ENCODE peak calls at places on chromosomes 2 and 18, in nine cellular contexts. L, S, U, F, V, C, A, G and O are unnamed samples.

GRCh38 chr18:10245517-10246175 is 208.8 kb upstream of the APCDD1 start:
- DNase-seq in G (no peak), L (no peak), C (no peak), U (no peak), S (no peak), A (no peak), V (no peak), F (no peak), O (no peak)

GRCh38 chr2:20541651-20542050 is 94.8 kb downstream of the RHOB start:
- DNase-seq in L (no peak), A (no peak), G (no peak), F (no peak), C (no peak), S (peak; percentile 67), V (no peak), U (no peak), O (no peak)

GRCh38 chr2:15797231-15797945 is 143.0 kb upstream of the MYCN start:
- DNase-seq in L (no peak), C (no peak), S (peak; percentile 59), G (no peak), U (no peak), F (no peak), V (no peak), A (peak; percentile 14), O (no peak)

GRCh38 chr18:48820483-48821250 is 130.1 kb downstream of the SMAD7 start:
- DNase-seq in V (no peak), A (peak; percentile 66), C (peak; percentile 5), U (no peak), S (peak; percentile 75), G (no peak), L (peak; percentile 1), F (peak; percentile 1), O (peak; percentile 9)

GRCh38 chr2:28534817-28535216 is 39.0 kb downstream of the PLB1 start:
- DNase-seq in F (no peak), U (no peak), G (no peak), C (no peak), A (no peak), V (no peak), L (no peak), S (no peak), O (no peak)

GRCh38 chr2:33672389-33672788 is 73.3 kb upstream of the FAM98A start:
- DNase-seq in S (no peak), G (no peak), A (no peak), F (no peak), V (no peak), U (no peak), C (no peak), L (no peak), O (no peak)

GRCh38 chr2:128269358-128270305 is 49.0 kb downstream of the HS6ST1 start:
- DNase-seq in V (no peak), A (peak; percentile 1), C (no peak), F (no peak), G (peak; percentile 50), S (peak; percentile 72), L (no peak), U (no peak), O (peak; percentile 53)

GRCh38 chr2:219369447-219369861 is 18.3 kb downstream of the DNPEP start:
- DNase-seq in G (peak; percentile 45), V (peak; percentile 60), A (no peak), C (peak; percentile 51), U (peak; percentile 52), F (peak; percentile 68), S (no peak), L (peak; percentile 25), O (peak; percentile 59)

GRCh38 chr2:37764739-37765138 is 93.3 kb upstream of the CDC42EP3 start:
- DNase-seq in A (peak; percentile 42), G (no peak), C (no peak), L (no peak), U (no peak), S (no peak), F (no peak), V (no peak), O (no peak)

GRCh38 chr18:35143615-35144596 is 96.9 kb upstream of the ZNF397 start:
- DNase-seq in A (peak; percentile 63), S (no peak), U (peak; percentile 56), G (peak; percentile 55), L (peak; percentile 40), V (no peak), C (peak; percentile 53), F (peak; percentile 80), O (peak; percentile 67)

GRCh38 chr2:219567791-219568361 is 3.5 kb downstream of the OBSL1 start:
- DNase-seq in A (no peak), U (no peak), C (no peak), L (no peak), S (no peak), V (no peak), F (no peak), G (no peak), O (no peak)

GRCh38 chr2:43075906-43076585 is 150.4 kb downstream of the ZFP36L2 start:
- DNase-seq in C (no peak), F (no peak), S (peak; percentile 39), U (peak; percentile 58), A (no peak), V (no peak), L (no peak), G (no peak), O (peak; percentile 90)

DNA sequence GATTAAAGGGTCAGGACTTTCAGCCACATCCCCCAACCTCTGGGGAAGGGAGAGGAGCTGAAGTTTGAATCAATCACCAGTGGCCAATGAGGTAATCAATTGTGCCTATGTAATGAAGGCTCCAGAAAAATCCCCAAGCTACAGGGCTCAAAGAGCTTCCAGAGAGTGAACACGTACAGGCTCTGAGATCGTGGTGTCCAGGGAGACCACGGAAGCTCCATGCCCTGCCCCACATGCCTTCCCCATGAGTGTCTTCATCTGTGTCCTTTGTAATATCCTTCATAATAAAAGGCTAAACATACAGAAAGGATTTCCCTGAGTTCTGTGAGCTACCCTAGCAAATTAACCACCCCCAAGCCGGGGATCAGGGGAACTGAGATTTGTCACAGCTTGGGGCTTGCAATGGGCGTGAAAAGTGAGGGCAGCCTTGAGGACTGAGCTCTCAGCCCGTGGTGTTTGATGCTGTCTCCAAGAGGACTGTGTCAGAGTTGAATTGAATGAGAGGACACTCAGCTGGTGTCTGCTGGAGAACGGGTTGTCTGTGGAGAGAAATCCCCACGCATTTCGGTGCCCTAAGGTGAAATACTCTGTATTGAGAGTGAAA is 25.5 kb upstream of the TUBB6 start:
- DNase-seq in G (no peak), F (no peak), L (no peak), C (no peak), V (no peak), A (no peak), S (no peak), U (peak; percentile 11), O (no peak)
- TF ChIP-seq POLR2A in G (no peak), F (no peak), L (no peak), C (no peak), V (no peak), A (no peak), S (no peak), U (no peak), O (no peak)

GRCh38 chr2:98191880-98192279 is 104.9 kb downstream of the VWA3B start:
- DNase-seq in S (no peak), U (no peak), F (no peak), C (no peak), V (no peak), G (no peak), A (no peak), L (no peak), O (no peak)

GRCh38 chr2:98187194-98187593 is 100.2 kb downstream of the VWA3B start:
- DNase-seq in U (no peak), C (no peak), S (no peak), V (no peak), A (no peak), L (no peak), G (no peak), F (no peak), O (no peak)

GRCh38 chr2:98185801-98186200 is 98.8 kb downstream of the VWA3B start:
- DNase-seq in F (no peak), A (no peak), S (no peak), C (no peak), U (no peak), L (no peak), V (no peak), G (no peak), O (no peak)

DNA sequence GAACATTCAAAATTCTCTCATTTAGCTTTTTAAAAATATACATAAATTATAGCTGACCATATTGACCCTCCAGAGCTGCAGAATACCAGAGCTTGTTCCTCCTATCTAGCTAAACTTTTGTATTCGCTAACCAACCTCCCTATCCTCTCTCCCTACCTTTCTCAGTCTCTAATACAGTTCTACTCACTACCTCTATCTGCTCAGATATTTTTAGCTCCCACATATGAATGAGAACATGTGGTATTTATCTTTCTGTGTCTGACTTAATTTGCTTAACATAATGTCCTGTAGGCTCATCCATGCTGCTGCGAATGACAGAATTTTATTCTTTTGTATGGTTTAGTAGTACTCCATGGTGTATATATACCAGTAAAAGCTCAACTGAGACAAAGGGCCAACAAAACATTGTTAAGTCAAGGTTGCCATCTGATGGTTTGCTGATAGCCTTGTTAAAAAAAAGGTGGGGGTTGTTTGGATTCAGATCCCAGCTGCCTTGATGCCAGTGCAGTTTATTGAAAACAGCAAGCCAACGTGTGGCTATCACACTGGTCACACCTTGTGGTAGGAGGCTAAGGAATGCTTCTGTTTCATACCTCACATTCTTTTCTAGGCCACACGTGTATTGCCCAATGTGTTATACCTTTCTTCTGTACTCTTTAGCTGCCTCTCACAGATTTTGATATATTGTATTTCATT is 101.5 kb downstream of the VWA3B start:
- DNase-seq in S (no peak), F (no peak), G (no peak), U (no peak), L (no peak), A (peak; percentile 42), C (no peak), V (no peak), O (no peak)
- TF ChIP-seq CTCF in S (no peak), F (no peak), G (no peak), U (no peak), L (no peak), A (no peak), C (no peak), V (no peak), O (no peak)

GRCh38 chr18:54636217-54636616 is 45.2 kb downstream of the DYNAP start:
- DNase-seq in V (no peak), L (no peak), A (no peak), G (no peak), F (no peak), C (no peak), U (no peak), S (no peak), O (no peak)
- H3K4me3 ChIP-seq in V (no peak overlapping the region), L (no peak overlapping the region), A (no peak overlapping the region), G (no peak overlapping the region), F (no peak overlapping the region), C (no peak overlapping the region), U (no peak overlapping the region), S (no peak overlapping the region), O (no peak overlapping the region)

DNA sequence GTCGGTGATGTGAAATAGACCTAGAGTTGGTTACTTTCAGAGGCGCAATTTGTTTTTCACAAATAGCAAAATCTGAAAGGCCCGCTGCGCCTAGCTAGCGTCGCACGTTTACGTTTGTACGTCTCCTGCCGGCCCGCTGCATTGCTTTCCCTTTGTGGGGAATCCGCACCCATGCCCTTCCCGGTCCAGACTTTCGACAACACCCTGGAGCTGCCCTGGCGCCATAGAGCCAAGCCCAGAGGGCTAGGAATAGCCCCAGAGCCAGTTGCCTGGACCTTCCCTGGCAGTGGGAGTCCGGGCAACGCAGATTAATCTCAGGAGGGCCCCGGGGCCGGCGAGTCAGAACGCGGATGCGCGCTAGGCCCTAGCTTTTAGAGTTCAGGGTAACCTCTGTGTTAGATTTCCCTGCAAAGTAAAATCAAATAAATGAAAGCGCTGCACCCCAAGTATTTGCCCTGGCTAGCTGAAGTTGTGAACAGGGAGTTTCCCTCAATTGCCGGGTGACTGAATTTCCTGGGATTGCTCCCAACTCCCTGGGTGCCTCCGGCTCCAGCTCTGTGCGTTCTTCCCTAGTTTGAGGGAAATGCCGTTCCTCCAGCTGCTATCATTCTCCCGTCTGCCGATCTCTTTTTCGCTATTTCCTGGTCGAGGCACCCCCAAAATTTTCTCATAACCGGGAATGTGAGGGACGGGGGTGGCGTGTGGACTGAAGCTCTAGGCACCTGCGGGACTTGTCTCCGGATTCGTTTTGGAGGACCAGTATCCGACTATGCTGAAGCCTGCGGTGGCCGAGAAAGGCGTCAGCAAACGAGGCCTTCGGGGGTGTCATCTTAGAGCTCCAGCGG is 1.2 kb upstream of the EN1 start:
- DNase-seq in S (no peak), U (no peak), L (no peak), C (no peak), A (no peak), V (no peak), G (no peak), F (no peak), O (no peak)
- TF ChIP-seq POLR2A in S (no peak), U (no peak), L (no peak), C (no peak), A (no peak), V (no peak), G (no peak), F (no peak), O (no peak)